ENCODE peak calls at places on chromosomes 5 and 9, in four cellular contexts. P, S, M and V are unnamed samples. For H3K4me1, the result is how much of the 10 kb centered on the place peaks cover.

GRCh38 chr5:39198080-39198479 is 21.3 kb downstream of the FYB1 start:
- DNase-seq in P (no peak), S (no peak), M (no peak), V (no peak)

GRCh38 chr9:36268007-36268427 is 9.8 kb upstream of the GNE start:
- DNase-seq in P (peak), S (peak), M (no peak), V (no peak)

GRCh38 chr9:93684806-93685553 is 108.6 kb downstream of the PHF2 start:
- DNase-seq in P (peak), S (peak), M (no peak), V (peak)

GRCh38 chr5:58182287-58182841 is 277.5 kb downstream of the PLK2 start:
- DNase-seq in P (peak), S (no peak), M (no peak), V (no peak)

GRCh38 chr9:80648336-80648735 is 1041.0 kb downstream of the TLE1 start:
- DNase-seq in P (peak), S (peak), M (no peak), V (no peak)

GRCh38 chr5:132019337-132019736 is 7.9 kb upstream of the ACSL6 start:
- DNase-seq in P (no peak), S (no peak), M (no peak), V (no peak)

GRCh38 chr9:85483214-85483613 is 258.5 kb downstream of the AGTPBP1 start:
- DNase-seq in P (no peak), S (no peak), M (no peak), V (no peak)

GRCh38 chr9:92680166-92681119 is 10.5 kb upstream of the IPPK start:
- DNase-seq in P (no peak), S (peak), M (no peak), V (peak)

GRCh38 chr9:135128035-135128670 is 40.7 kb downstream of the OLFM1 start:
- DNase-seq in P (no peak), S (no peak), M (peak), V (no peak)

GRCh38 chr5:33939863-33940262 is 3.7 kb downstream of the RXFP3 start:
- DNase-seq in P (peak), S (peak), M (no peak), V (no peak)

GRCh38 chr9:114223564-114224246 is 68.4 kb downstream of the COL27A1 start:
- DNase-seq in P (peak), S (peak), M (no peak), V (no peak)

GRCh38 chr9:137494104-137494544 is 35.0 kb upstream of the NSMF start:
- DNase-seq in P (no peak), S (no peak), M (no peak), V (no peak)

GRCh38 chr9:110048976-110049698 is 158.8 kb downstream of the C9orf152 start:
- DNase-seq in P (peak), S (no peak), M (peak), V (peak)

DNA sequence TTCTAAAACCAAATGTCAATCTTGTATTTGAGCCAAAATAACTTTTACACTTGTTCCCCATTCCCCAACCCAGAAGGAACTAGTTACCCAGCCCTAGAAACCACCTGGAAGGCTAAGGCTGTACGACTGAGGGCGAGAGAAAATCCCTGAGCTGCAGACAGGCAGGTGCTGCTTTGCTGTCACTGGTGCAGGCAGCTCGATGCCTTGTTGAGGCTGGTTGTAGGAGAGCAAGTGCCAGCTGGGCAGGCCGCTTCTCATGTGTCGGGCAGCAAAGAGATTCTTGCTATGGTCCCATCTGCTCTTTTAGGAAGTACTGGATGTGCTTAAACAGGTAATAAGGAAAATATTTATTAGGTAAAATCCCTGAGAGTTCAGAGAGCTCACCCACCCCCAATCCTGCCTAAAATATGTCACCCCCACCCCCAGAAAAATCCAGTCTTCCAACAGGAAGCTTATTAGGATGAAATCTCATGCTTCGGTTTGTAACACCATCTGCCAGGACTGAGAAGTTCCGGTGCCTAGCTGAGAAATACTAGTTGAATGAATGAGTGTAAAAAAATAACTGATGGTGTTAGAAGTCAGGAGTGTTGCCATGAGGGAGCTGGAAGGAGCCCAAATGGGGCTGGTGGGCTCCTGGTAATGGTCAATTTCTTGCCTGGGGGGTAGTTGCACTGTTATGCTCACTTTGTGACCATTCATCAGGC is 91.1 kb upstream of the DMRT1 start:
- DNase-seq in P (no peak), S (no peak), M (no peak), V (no peak)
- H3K9ac ChIP-seq in P (peak), S (no peak), M (no peak), V (no peak)

DNA sequence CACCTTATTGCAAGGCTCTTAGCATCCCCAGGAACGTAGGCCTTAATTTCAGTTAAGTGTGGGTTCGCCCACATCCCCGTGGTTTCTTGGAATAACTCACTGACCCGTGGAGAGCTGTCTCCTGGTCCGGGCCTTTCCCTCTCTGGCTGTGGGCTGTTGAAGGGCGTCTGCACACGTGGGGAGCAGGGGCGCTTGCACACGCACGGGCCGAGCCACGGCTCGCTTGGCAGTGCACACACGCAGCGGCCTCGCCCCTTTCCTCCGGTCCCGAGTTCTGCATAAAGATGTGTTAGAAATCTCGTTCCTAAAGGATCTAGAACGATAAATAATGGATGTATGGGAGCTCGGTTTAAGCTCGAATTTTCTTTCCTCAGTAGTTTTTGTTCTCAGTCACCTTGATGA is 141.9 kb downstream of the PBX3 start:
- DNase-seq in P (peak), S (peak), M (peak), V (peak)
- H3K4me3 ChIP-seq in P (peak), S (peak), M (peak), V (peak)

DNA sequence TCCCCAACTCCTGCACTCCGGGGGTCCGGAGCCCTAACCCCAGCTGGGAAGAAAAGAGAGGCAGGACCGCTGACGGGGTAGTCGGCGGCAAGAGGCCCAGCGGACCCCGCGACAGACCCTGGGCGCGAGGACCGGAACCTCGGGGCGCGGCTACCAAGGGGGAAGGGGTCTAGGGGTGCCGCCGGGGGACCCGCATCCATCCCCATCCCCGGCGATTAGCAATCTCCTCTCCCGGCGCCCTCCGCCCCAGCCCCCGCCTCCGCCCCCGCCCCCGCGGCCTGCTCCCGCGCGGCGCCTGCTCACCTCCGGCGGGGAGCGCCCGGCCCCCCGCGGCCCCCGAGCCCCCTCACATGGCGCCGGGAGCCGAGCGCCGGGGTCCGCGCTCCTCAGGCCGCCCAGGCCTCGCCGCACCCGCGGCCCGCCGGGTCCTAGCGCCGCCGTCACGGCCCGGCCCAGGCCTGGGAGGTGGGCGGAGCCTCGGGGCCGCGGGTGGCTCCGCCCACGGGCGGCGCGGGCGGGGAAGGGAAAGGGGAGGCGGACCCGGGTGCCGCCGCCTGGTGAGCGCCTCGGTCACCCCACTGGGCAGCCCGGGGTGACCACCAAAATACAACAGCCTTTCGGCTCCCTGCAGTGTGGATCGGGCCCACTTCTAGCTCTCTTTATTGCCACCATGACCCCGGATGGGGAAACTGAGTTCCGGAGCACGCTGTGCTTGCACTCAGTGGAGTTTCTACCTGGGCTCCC is at the start of gene ST6GALNAC6:
- DNase-seq in P (peak), S (peak), M (peak), V (peak)
- H3K4me1 ChIP-seq in P (half or more), S (under half), M (under half), V (under half)

DNA sequence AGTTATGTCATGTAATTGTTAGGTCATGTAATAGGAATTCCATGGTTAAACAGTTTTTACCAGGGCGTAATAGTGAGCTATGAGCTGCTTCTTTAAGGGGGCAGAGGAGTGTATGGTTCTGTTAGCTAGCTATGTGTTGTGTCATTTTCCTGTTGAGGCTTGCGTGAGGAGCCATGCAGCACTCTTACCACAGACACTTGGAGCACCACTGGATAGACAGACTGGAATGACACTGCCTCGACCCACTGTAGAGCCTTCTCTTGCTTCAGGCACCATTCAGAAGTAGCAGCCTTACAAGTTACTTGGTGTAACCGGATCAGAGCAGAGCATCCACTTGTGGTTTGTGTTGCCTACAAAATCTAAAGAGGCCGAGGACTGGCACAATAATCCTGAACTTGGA is 28.3 kb upstream of the STOM start:
- DNase-seq in P (peak), S (peak), M (no peak), V (no peak)
- H3K9ac ChIP-seq in P (no peak), S (no peak), M (peak), V (no peak)

DNA sequence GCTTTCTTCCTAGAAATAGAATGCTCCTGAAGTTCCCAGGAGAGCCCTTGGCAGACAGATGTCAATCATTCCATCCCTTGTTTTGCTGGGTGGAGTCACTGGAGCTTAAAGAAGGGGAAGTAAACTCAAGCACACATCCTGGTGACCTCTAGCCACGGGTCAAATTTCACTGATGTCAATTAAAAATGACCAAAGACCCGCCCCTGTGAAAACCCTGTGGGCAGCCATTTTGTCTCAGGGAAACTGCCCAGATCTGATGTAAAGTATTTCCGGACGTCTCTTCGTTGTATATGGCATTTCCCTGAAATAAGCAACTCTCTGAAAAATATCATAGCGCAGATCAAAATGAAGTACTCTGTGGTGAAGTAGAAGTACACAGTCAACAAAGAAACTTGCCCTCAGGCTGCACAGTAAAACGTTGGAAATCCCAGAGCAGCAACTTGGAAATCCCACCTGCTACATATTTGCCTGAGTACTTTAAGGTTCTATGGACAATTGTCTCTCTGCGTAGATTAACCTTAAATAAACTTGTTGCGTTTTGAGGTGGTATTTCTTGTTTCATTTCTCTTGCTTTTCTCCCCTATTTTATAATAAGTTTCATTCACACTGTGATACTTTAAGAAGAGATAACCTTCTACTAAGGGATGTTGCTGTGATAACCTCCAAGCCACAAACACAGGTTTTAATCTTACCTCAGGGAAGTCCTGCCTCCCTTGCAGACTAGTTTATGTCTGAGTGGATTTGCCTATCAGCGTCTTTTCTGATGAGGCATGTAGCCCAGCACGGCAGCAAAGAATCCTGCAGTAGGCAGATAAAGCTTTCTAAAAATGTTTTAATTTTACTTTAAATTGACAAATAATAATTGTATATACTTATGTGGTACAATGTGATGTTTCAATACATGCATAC is 60.9 kb upstream of the PIP5K1B start:
- DNase-seq in P (no peak), S (no peak), M (no peak), V (peak)
- H3K4me3 ChIP-seq in P (no peak), S (no peak), M (no peak), V (no peak)

GRCh38 chr9:99400184-99400731 is 178.2 kb downstream of the SEC61B start:
- DNase-seq in P (no peak), S (no peak), M (peak), V (peak)
- H3K4me1 ChIP-seq in P (under half), S (under half), M (under half), V (under half)